ENCODE peak calls at places on chromosome 21, in five cellular contexts. Y is naive thymus-derived CD4-positive, alpha-beta T cell; D is pancreas; A is amygdala; F is CD8-positive, alpha-beta memory T cell. I is an unnamed sample.

GRCh38 chr21:38282921-38283320 is 26.1 kb downstream of the KCNJ15 start:
- DNase-seq in Y (no peak), D (no peak), F (no peak), A (no peak), I (no peak)

GRCh38 chr21:32914424-32915070 is 111.2 kb upstream of the OLIG2 start:
- DNase-seq in D (no peak), F (peak), A (no peak), Y (no peak), I (no peak)

GRCh38 chr21:34630536-34631143 is 15.7 kb upstream of the RCAN1 start:
- DNase-seq in D (no peak), A (no peak), F (peak), Y (no peak), I (no peak)

GRCh38 chr21:38944903-38945302 is 139.2 kb downstream of the ETS2 start:
- DNase-seq in D (no peak), F (no peak), A (no peak), Y (no peak), I (no peak)

GRCh38 chr21:26522704-26523103 is 50.4 kb downstream of the CYYR1 start:
- DNase-seq in D (no peak), A (no peak), F (no peak), Y (no peak), I (no peak)

GRCh38 chr21:44706706-44707615 is 4.4 kb downstream of the TSPEAR start:
- DNase-seq in D (no peak), A (no peak), Y (no peak), F (no peak), I (no peak)

GRCh38 chr21:31879251-31879650 is 6.4 kb downstream of the HUNK start:
- DNase-seq in F (no peak), A (no peak), Y (no peak), D (no peak), I (no peak)

GRCh38 chr21:45285266-45285931 is 2.3 kb downstream of the POFUT2 start:
- DNase-seq in A (no peak), D (no peak), Y (no peak), F (no peak), I (no peak)

GRCh38 chr21:21096956-21097355 is 98.7 kb downstream of the NCAM2 start:
- DNase-seq in F (no peak), Y (no peak), A (no peak), D (no peak), I (no peak)

GRCh38 chr21:31180256-31181088 is 142.2 kb upstream of the KRTAP19-8 start:
- DNase-seq in Y (no peak), A (no peak), D (no peak), F (no peak), I (no peak)

GRCh38 chr21:43352138-43352537 is 74.8 kb downstream of the SIK1 start:
- DNase-seq in A (no peak), F (no peak), Y (no peak), D (no peak), I (no peak)

GRCh38 chr21:42047821-42048613 is 23.1 kb upstream of the UMODL1 start:
- DNase-seq in A (no peak), Y (no peak), F (no peak), D (peak), I (no peak)

GRCh38 chr21:42040411-42041180 is 30.4 kb upstream of the ZBTB21 start:
- DNase-seq in Y (no peak), D (no peak), A (no peak), F (no peak), I (no peak)

GRCh38 chr21:44714905-44715304 is 3.5 kb upstream of the TSPEAR start:
- DNase-seq in Y (no peak), F (no peak), A (no peak), D (no peak), I (no peak)

GRCh38 chr21:39153842-39154241 is 29.4 kb downstream of the PSMG1 start:
- DNase-seq in F (no peak), A (no peak), D (no peak), Y (no peak), I (no peak)

GRCh38 chr21:42059141-42059540 is 12.0 kb upstream of the UMODL1 start:
- DNase-seq in A (no peak), F (no peak), D (no peak), Y (no peak), I (no peak)

GRCh38 chr21:44671911-44672310 is 5.2 kb upstream of the KRTAP12-2 start:
- DNase-seq in F (no peak), D (no peak), Y (no peak), A (no peak), I (no peak)

GRCh38 chr21:34782666-34783365 is 114.0 kb downstream of the CLIC6 start:
- DNase-seq in A (no peak), D (no peak), Y (no peak), F (no peak), I (peak)

GRCh38 chr21:33101300-33102005 is 31.5 kb downstream of the OLIG1 start:
- DNase-seq in D (no peak), A (no peak), F (no peak), Y (no peak), I (no peak)

GRCh38 chr21:29163381-29164115 is 33.1 kb downstream of the MAP3K7CL start:
- DNase-seq in A (no peak), F (no peak), D (no peak), Y (peak), I (no peak)

GRCh38 chr21:40143822-40144525 is 276.7 kb downstream of the PCP4 start:
- DNase-seq in F (no peak), A (peak), D (peak), Y (no peak), I (peak)

GRCh38 chr21:43854773-43855633 is 10.0 kb upstream of the AGPAT3 start:
- DNase-seq in D (no peak), F (no peak), Y (no peak), A (no peak), I (no peak)

GRCh38 chr21:17725339-17725738 is 93.8 kb downstream of the C21orf91 start:
- DNase-seq in D (no peak), F (no peak), Y (no peak), A (no peak), I (no peak)

GRCh38 chr21:42003051-42003461 is 7.1 kb downstream of the ZBTB21 start:
- DNase-seq in D (no peak), A (no peak), Y (no peak), F (no peak), I (no peak)

GRCh38 chr21:40186036-40186435 is 318.8 kb downstream of the PCP4 start:
- DNase-seq in A (no peak), Y (no peak), F (no peak), D (no peak), I (no peak)

GRCh38 chr21:40671721-40672120 is 175.2 kb downstream of the DSCAM start:
- DNase-seq in F (no peak), Y (no peak), D (no peak), A (no peak), I (no peak)

I was measured in caudate nucleus.